ENCODE peak calls at places on chromosomes 11 and 22, in six cellular contexts. A is hepatocyte, O is GM23338, E is OCI-LY7, R is neural progenitor cell, U is HCT116. K is an unnamed sample. For H3K4me1, the result is how much of the 10 kb centered on the place peaks cover.

GRCh38 chr11:76626921-76627391 is 43.6 kb downstream of the LRRC32 start:
- DNase-seq in A (no peak), O (no peak), R (no peak), U (no peak), E (peak), K (peak)

GRCh38 chr11:116787786-116788486 is at the start of gene ZPR1:
- DNase-seq in E (peak), U (peak), O (peak), R (peak), A (peak), K (peak)

GRCh38 chr11:35099278-35100018 is 39.5 kb upstream of the CD44 start:
- DNase-seq in U (no peak), R (no peak), E (no peak), O (no peak), A (no peak), K (peak)

GRCh38 chr11:68242616-68243015 is 29.2 kb downstream of the C11orf24 start:
- DNase-seq in O (no peak), U (no peak), R (no peak), E (no peak), A (no peak), K (no peak)

GRCh38 chr22:32380991-32381390 is 23.3 kb downstream of the RFPL3 start:
- DNase-seq in R (no peak), A (no peak), U (no peak), O (no peak), E (no peak), K (peak)

GRCh38 chr11:110908401-110909106 is 196.3 kb upstream of the ARHGAP20 start:
- DNase-seq in A (peak), R (no peak), O (no peak), E (peak), U (no peak), K (peak)

GRCh38 chr11:122897606-122898210 is 15.1 kb downstream of the JHY start:
- DNase-seq in R (no peak), E (no peak), U (no peak), O (no peak), A (no peak), K (peak)

GRCh38 chr22:20604776-20605221 is 97.4 kb downstream of the MED15 start:
- DNase-seq in E (no peak), U (no peak), A (no peak), R (no peak), O (peak), K (no peak)

GRCh38 chr11:133064152-133064877 is 468.0 kb downstream of the OPCML start:
- DNase-seq in R (peak), O (peak), A (peak), E (no peak), U (no peak), K (no peak)

GRCh38 chr22:44765571-44766285 is 13.4 kb downstream of the ARHGAP8 start:
- DNase-seq in E (no peak), U (no peak), R (no peak), A (no peak), O (no peak), K (no peak)

GRCh38 chr11:121654506-121655480 is 202.0 kb upstream of the SORL1-AS1 start:
- DNase-seq in R (no peak), A (peak), E (no peak), O (no peak), U (no peak), K (peak)

GRCh38 chr11:124872741-124873140 is 7.5 kb downstream of the ROBO3 start:
- DNase-seq in E (no peak), R (peak), A (no peak), O (peak), U (no peak), K (no peak)

GRCh38 chr11:93564895-93565294 is 21.7 kb upstream of the SMCO4 start:
- DNase-seq in U (no peak), R (no peak), E (no peak), O (no peak), A (peak), K (no peak)

GRCh38 chr11:108606495-108607160 is 13.1 kb upstream of the EXPH5 start:
- DNase-seq in A (no peak), R (no peak), U (no peak), O (no peak), E (no peak), K (peak)
- TF ChIP-seq EZH2phosphoT487 in A (no peak), R (no peak), U (no peak), O (no peak), E (no peak), K (no peak)

GRCh38 chr22:37546436-37547248 is 13.6 kb upstream of the CDC42EP1 start:
- DNase-seq in E (no peak), A (no peak), R (peak), U (no peak), O (peak), K (no peak)
- H3K4me1 ChIP-seq in E (under half), A (under half), R (under half), U (half or more), O (under half), K (under half)

GRCh38 chr11:134404485-134405341 is 7.3 kb downstream of the B3GAT1 start:
- DNase-seq in U (no peak), O (no peak), E (no peak), A (no peak), R (no peak), K (no peak)

GRCh38 chr11:134401825-134402809 is 9.9 kb downstream of the B3GAT1 start:
- DNase-seq in O (no peak), U (no peak), A (no peak), R (no peak), E (no peak), K (no peak)

GRCh38 chr11:134399996-134400395 is 12.0 kb downstream of the B3GAT1 start:
- DNase-seq in E (no peak), O (no peak), U (no peak), R (no peak), A (no peak), K (no peak)

GRCh38 chr11:134405436-134405835 is 6.6 kb downstream of the B3GAT1 start:
- DNase-seq in E (no peak), O (no peak), U (no peak), R (no peak), A (no peak), K (no peak)

GRCh38 chr11:134402910-134403309 is 9.1 kb downstream of the B3GAT1 start:
- DNase-seq in O (no peak), R (no peak), U (no peak), E (no peak), A (no peak), K (no peak)
- TF ChIP-seq EZH2phosphoT487 in O (no peak), R (no peak), U (no peak), E (no peak), A (no peak), K (no peak)

DNA sequence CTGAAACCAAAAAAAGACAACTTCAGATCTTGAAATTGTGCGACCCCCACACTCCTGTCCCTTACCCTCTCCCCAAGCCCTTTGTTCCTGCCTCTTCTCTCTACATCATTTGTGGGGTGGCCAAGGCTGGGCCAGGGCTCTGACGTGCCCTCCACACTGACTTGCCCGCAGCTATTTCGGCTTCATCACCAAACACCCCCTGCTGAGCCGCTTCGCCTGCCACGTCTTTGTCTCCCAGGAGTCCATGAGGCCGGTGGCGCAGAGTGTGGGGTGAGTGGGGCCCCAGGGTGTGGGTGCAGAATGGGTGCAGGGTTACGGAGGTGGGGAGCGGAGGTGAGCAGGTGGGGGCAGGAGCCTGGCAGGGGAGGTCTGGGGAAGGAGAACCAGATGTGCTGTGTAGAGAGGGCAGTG is 9.5 kb downstream of the MAPK8IP2 start:
- DNase-seq in A (no peak), O (no peak), E (no peak), R (no peak), U (no peak), K (no peak)
- H3K4me1 ChIP-seq in A (under half), O (under half), E (under half), R (under half), U (under half), K (under half)

DNA sequence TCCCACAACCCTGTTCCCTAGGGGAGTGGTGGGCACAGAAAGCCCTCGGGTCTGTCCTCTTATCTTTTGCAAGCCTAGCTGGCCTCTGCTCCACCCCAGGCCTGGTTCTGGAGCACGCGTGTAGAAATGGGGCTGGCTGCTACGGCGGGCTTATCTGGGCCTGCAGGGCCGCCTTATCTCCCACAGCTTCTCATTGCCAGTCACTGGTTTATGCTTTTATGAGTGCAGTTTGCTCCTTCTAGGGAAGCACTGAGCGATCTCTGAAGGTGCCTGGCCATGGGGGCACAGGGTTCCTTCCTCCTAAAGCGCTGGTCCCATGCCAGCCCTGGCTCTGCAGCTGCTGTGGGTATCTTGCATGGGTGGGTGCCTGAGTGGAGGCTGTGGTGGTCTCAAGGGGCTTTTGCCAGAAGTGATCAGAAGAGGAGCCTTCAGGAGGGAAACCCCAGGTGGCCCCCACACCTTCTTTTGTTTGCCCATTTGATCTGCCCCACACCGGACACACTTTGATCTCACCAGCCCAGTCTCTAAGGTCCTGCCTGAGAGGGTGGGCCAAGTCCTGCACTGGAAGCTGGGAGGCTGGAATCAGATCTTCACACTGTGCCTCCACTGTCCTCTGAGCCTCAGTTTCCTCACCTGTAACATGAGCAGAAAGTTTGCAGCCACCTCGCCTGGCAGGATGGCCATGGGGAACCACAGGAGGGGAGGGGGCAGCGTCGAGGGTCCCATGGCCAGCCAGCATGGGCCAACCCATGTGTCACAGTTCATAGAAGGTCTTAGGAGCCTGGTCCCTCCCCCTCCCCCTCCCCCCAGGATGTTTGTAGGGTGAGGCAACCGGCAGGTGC is 86.6 kb upstream of the FGF3 start:
- DNase-seq in O (no peak), R (no peak), E (no peak), U (no peak), A (peak), K (no peak)
- TF ChIP-seq EZH2phosphoT487 in O (no peak), R (no peak), E (no peak), U (no peak), A (no peak), K (no peak)

GRCh38 chr11:65476632-65477270 is 22.1 kb upstream of the MALAT1 start:
- DNase-seq in O (no peak), A (peak), U (no peak), E (no peak), R (no peak), K (no peak)

GRCh38 chr11:65473275-65473860 is 25.5 kb upstream of the MALAT1 start:
- DNase-seq in U (no peak), A (no peak), R (no peak), E (no peak), O (no peak), K (no peak)

GRCh38 chr11:65478411-65479183 is 20.2 kb upstream of the MALAT1 start:
- DNase-seq in E (no peak), A (peak), U (no peak), R (peak), O (no peak), K (no peak)

GRCh38 chr11:65479184-65480145 is 19.4 kb upstream of the MALAT1 start:
- DNase-seq in E (no peak), U (no peak), A (peak), R (peak), O (peak), K (no peak)

GRCh38 chr11:65477271-65478029 is 21.4 kb upstream of the MALAT1 start:
- DNase-seq in O (peak), U (no peak), A (peak), R (peak), E (peak), K (peak)
- H3K4me1 ChIP-seq in O (under half), U (half or more), A (under half), R (under half), E (under half), K (under half)

DNA sequence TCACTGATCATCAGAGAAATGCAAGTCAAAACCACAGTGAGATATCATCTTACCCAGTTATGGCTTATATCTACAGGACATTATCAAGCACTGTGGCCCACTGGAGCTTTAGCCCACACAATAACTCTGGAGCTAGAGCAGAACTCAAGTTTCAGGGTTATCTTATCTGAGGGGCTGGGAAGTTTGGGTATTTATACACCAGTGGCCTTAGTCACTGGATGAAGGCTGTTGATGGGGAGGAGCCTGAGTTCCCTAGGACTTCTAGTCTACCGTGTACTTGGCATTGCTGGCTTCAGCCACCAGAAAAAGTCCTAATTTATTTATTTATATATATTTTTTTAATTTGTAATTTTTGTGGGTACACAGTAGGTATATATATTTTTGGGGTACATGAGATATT is 19.3 kb downstream of the HSD17B12 start:
- DNase-seq in R (no peak), O (no peak), E (no peak), U (no peak), A (no peak), K (no peak)
- TF ChIP-seq EZH2phosphoT487 in R (no peak), O (no peak), E (no peak), U (no peak), A (no peak), K (no peak)

DNA sequence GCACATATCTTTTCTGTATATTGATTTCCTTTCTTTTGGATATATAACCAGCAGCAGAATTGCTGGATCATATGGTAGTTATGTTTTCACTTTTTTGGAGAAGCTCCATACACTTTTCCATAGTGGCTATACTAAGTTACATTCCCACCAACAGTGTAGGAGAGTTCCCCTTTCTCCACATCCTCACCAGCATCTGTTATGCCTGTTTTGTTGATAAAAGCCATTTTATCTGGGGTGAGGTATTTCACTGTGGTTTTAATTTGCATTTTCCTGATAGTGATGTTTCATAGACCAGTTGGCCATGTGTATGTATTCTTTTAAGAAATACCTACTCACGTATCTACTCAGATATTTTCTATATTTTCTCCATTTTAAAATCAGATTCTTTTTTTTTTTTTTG is 419.3 kb upstream of the FAT3 start:
- DNase-seq in E (no peak), U (no peak), A (no peak), R (no peak), O (no peak), K (no peak)
- H3K4me1 ChIP-seq in E (under half), U (under half), A (under half), R (under half), O (under half), K (under half)

DNA sequence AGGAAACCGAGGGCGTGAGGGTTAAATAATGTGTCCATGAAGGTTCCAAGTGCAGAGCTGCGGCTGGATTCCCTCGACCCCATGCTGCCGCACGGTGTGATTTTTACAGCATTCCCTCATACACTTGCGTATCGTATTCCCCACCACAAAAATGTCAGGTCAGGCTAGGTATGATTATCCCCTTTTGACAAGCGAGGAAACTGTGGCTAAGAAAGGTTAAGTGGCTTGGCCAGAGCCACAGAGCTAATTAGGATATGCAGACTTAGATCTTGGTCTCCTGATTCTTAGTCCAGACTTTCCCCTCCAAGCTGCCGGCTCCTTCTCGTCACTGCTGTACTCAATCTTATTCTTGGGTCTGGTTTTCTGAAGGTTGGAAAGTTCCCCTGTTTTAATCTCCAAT is 176.5 kb downstream of the ADAMTS15 start:
- DNase-seq in A (no peak), E (no peak), U (no peak), R (no peak), O (no peak), K (no peak)
- TF ChIP-seq EZH2phosphoT487 in A (no peak), E (no peak), U (no peak), R (no peak), O (no peak), K (no peak)

K was measured in PC-3.